ENCODE peak calls at places on chromosomes 5 and 9, in nine cellular contexts. K is uterus, V is heart left ventricle, Q is stomach, S is IMR-90, A is transverse colon, L is testis, M is K562, H is body of pancreas. G is an unnamed sample.

GRCh38 chr5:76099286-76099702 is 16.1 kb downstream of the SV2C start:
- DNase-seq in K (no peak), V (no peak), Q (no peak), S (no peak), A (no peak), L (no peak), M (no peak), H (no peak), G (no peak)

GRCh38 chr5:75640395-75640794 is 29.1 kb downstream of the ANKDD1B start:
- DNase-seq in K (no peak), V (no peak), Q (no peak), S (peak; percentile 78), A (no peak), L (no peak), M (no peak), H (no peak), G (no peak)

GRCh38 chr5:17796757-17797398 is 162.6 kb downstream of the TAF11L14 start:
- DNase-seq in K (no peak), V (no peak), Q (no peak), S (no peak), A (no peak), L (no peak), M (no peak), H (no peak), G (no peak)

GRCh38 chr9:76733096-76733495 is 31.1 kb upstream of the PCA3 start:
- DNase-seq in K (no peak), V (no peak), Q (no peak), S (no peak), A (no peak), L (no peak), M (no peak), H (no peak), G (no peak)

GRCh38 chr9:128214571-128215490 is 11.7 kb downstream of the DNM1 start:
- DNase-seq in K (no peak), V (no peak), Q (no peak), S (no peak), A (no peak), L (no peak), M (peak; percentile 52), H (peak; percentile 88), G (no peak)

GRCh38 chr5:127810014-127810413 is 106.8 kb downstream of the CCDC192 start:
- DNase-seq in K (no peak), V (no peak), Q (no peak), S (no peak), A (no peak), L (no peak), M (no peak), H (no peak), G (no peak)

GRCh38 chr5:45691656-45692055 is 4.5 kb downstream of the HCN1 start:
- DNase-seq in K (no peak), V (no peak), Q (no peak), S (no peak), A (no peak), L (no peak), M (no peak), H (no peak), G (no peak)

GRCh38 chr9:129889936-129890717 is 54.9 kb downstream of the USP20 start:
- DNase-seq in K (no peak), V (peak; percentile 34), Q (peak; percentile 47), S (no peak), A (peak; percentile 69), L (no peak), M (no peak), H (no peak), G (peak; percentile 71)

GRCh38 chr9:91718071-91718470 is 232.0 kb downstream of the ROR2 start:
- DNase-seq in K (no peak), V (no peak), Q (no peak), S (no peak), A (no peak), L (no peak), M (no peak), H (no peak), G (peak; percentile 10)

GRCh38 chr5:177507165-177507564 is 2.5 kb downstream of the DOK3 start:
- DNase-seq in K (no peak), V (no peak), Q (no peak), S (no peak), A (no peak), L (no peak), M (no peak), H (no peak), G (no peak)

GRCh38 chr5:73205309-73205708 is 32.3 kb downstream of the TMEM174 start:
- DNase-seq in K (no peak), V (no peak), Q (no peak), S (no peak), A (no peak), L (no peak), M (no peak), H (no peak), G (no peak)

GRCh38 chr9:71629816-71630215 is 138.5 kb downstream of the CEMIP2 start:
- DNase-seq in K (no peak), V (no peak), Q (no peak), S (no peak), A (no peak), L (no peak), M (no peak), H (no peak), G (no peak)

GRCh38 chr9:71628247-71628646 is 140.1 kb downstream of the CEMIP2 start:
- DNase-seq in K (no peak), V (no peak), Q (no peak), S (peak; percentile 6), A (no peak), L (no peak), M (no peak), H (no peak), G (no peak)

GRCh38 chr9:71624728-71625127 is 143.6 kb downstream of the CEMIP2 start:
- DNase-seq in K (no peak), V (no peak), Q (no peak), S (no peak), A (no peak), L (no peak), M (no peak), H (no peak), G (no peak)

GRCh38 chr9:71626395-71626794 is 141.9 kb downstream of the CEMIP2 start:
- DNase-seq in K (no peak), V (no peak), Q (no peak), S (no peak), A (no peak), L (no peak), M (no peak), H (no peak), G (no peak)

DNA sequence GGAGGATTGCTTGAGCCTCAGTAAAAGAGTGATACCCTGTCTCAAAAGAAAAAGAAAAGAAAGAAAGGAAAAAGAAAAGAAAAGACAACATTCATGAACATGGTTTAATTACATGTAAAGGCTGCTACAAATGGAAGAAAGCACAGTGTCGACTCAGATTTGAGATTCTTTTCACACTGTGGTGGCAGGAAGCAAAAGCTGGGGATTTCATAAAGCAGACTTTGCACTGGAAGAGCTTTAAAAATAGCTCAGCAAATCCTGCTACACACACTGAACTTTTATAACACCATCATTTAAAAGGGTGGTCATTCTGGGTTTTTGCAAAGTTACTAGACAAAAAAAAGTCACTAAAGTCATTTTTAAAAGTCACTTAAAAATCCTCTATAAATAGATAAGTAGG is 140.8 kb downstream of the CEMIP2 start:
- DNase-seq in K (no peak), V (no peak), Q (no peak), S (no peak), A (no peak), L (no peak), M (no peak), H (no peak), G (no peak)
- TF ChIP-seq POLR2A in K (no peak), V (no peak), Q (no peak), S (no peak), A (no peak), L (no peak), M (no peak), H (no peak), G (no peak)

GRCh38 chr5:139344177-139344576 is 2.5 kb downstream of the PAIP2 start:
- DNase-seq in K (no peak), V (no peak), Q (no peak), S (no peak), A (no peak), L (no peak), M (no peak), H (no peak), G (no peak)
- H3K4me3 ChIP-seq in K (no peak overlapping the region), V (no peak overlapping the region), Q (peak overlapping the region; percentile 75), S (no peak overlapping the region), A (no peak overlapping the region), L (no peak overlapping the region), M (peak overlapping the region; percentile 86), H (no peak overlapping the region), G (no peak overlapping the region)

DNA sequence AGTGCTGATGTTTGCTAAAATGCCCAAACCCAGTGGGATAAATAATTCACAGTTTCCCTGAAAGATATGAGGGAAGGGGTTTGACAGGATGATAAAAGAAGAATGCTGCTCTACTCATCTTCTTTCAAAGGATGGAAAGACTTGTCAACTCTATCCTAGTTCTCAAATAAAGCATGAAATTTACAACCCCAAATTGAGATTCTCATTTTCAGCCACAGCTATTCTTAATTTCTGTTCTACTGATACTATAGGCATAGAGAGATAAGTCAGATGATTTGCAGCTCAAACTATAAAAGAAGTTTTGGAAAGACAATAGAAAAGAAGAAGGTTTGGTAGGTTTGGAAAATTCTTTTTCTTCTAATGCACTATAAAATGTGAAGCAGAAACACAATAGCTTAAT is 542.6 kb downstream of the CSNK1G3 start:
- DNase-seq in K (no peak), V (no peak), Q (no peak), S (no peak), A (no peak), L (no peak), M (no peak), H (no peak), G (no peak)
- TF ChIP-seq POLR2A in K (no peak), V (no peak), Q (no peak), S (no peak), A (no peak), L (no peak), M (no peak), H (no peak), G (no peak)

GRCh38 chr5:116865651-116866050 is 291.0 kb upstream of the SEMA6A start:
- DNase-seq in K (no peak), V (no peak), Q (no peak), S (no peak), A (no peak), L (no peak), M (no peak), H (no peak), G (no peak)

GRCh38 chr5:116862632-116863455 is 288.2 kb upstream of the SEMA6A start:
- DNase-seq in K (no peak), V (no peak), Q (no peak), S (no peak), A (no peak), L (no peak), M (no peak), H (no peak), G (no peak)

GRCh38 chr5:116864157-116864837 is 289.7 kb upstream of the SEMA6A start:
- DNase-seq in K (no peak), V (peak; percentile 17), Q (no peak), S (no peak), A (no peak), L (no peak), M (no peak), H (no peak), G (no peak)

GRCh38 chr5:116861662-116862061 is 287.0 kb upstream of the SEMA6A start:
- DNase-seq in K (no peak), V (no peak), Q (no peak), S (no peak), A (no peak), L (no peak), M (no peak), H (no peak), G (no peak)

DNA sequence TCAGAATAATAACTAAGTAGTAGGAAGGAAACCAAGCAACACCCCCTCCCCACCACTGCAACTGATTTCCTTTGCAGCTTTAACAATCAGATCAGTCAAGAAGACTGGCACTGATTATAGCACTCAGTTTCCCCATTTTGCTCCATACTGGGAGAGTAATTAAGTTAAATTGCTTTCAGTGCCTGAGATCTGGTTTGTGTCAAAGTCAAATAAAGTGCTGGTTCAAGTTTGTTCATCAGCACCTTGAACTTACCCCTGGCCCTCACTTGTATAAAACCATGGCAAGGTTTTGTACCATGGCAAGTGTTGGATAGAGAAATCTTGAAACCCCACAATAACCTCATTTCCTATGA is 290.2 kb upstream of the SEMA6A start:
- DNase-seq in K (no peak), V (no peak), Q (no peak), S (no peak), A (no peak), L (no peak), M (no peak), H (no peak), G (no peak)
- H3K4me3 ChIP-seq in K (no peak overlapping the region), V (no peak overlapping the region), Q (no peak overlapping the region), S (no peak overlapping the region), A (no peak overlapping the region), L (no peak overlapping the region), M (no peak overlapping the region), H (no peak overlapping the region), G (no peak overlapping the region)